ENCODE peak calls at places on chromosomes 7 and 10, in nine cellular contexts. One of them, this sample, is unnamed.
A peak's percentile ranks its signal among the peaks of the same experiment; 100 is the strongest.

GRCh38 chr7:1060315-1061080 is 16.2 kb downstream of the GPR146 start:
- DNase-seq in CD4-positive, alpha-beta T cell: no peak
- DNase-seq in PC-9: peak; percentile 18
- DNase-seq in EL: peak; percentile 6
- DNase-seq in HepG2: no peak
- DNase-seq in SW 1271: no peak
- DNase-seq in cardiac fibroblast: no peak
- DNase-seq in activated naive CD4-positive, alpha-beta T cell: no peak
- DNase-seq in D341Med: peak; percentile 69
- DNase-seq in this sample: no peak

GRCh38 chr10:25725917-25726716 is 207.9 kb upstream of the MYO3A start:
- DNase-seq in HepG2: peak; percentile 47
- DNase-seq in EL: peak; percentile 49
- DNase-seq in CD4-positive, alpha-beta T cell: no peak
- DNase-seq in PC-9: peak; percentile 11
- DNase-seq in activated naive CD4-positive, alpha-beta T cell: no peak
- DNase-seq in D341Med: peak; percentile 58
- DNase-seq in SW 1271: peak; percentile 38
- DNase-seq in cardiac fibroblast: peak; percentile 68
- DNase-seq in this sample: no peak

GRCh38 chr10:122740640-122741039 is 41.0 kb upstream of the C10orf120 start:
- DNase-seq in SW 1271: no peak
- DNase-seq in D341Med: no peak
- DNase-seq in EL: peak; percentile 4
- DNase-seq in CD4-positive, alpha-beta T cell: no peak
- DNase-seq in HepG2: no peak
- DNase-seq in activated naive CD4-positive, alpha-beta T cell: no peak
- DNase-seq in cardiac fibroblast: no peak
- DNase-seq in PC-9: no peak
- DNase-seq in this sample: no peak

GRCh38 chr7:1247527-1248041 is 14.9 kb downstream of the UNCX start:
- DNase-seq in EL: no peak
- DNase-seq in D341Med: peak; percentile 81
- DNase-seq in PC-9: no peak
- DNase-seq in activated naive CD4-positive, alpha-beta T cell: no peak
- DNase-seq in HepG2: no peak
- DNase-seq in SW 1271: no peak
- DNase-seq in CD4-positive, alpha-beta T cell: peak; percentile 22
- DNase-seq in cardiac fibroblast: no peak
- DNase-seq in this sample: no peak

GRCh38 chr10:99630439-99630838 is 10.2 kb upstream of the SLC25A28 start:
- DNase-seq in activated naive CD4-positive, alpha-beta T cell: no peak
- DNase-seq in cardiac fibroblast: peak; percentile 69
- DNase-seq in SW 1271: no peak
- DNase-seq in HepG2: peak; percentile 55
- DNase-seq in PC-9: no peak
- DNase-seq in EL: peak; percentile 56
- DNase-seq in D341Med: no peak
- DNase-seq in CD4-positive, alpha-beta T cell: no peak
- DNase-seq in this sample: no peak

GRCh38 chr7:4134631-4135030 is 547.5 kb upstream of the FOXK1 start:
- DNase-seq in D341Med: no peak
- DNase-seq in cardiac fibroblast: no peak
- DNase-seq in activated naive CD4-positive, alpha-beta T cell: no peak
- DNase-seq in PC-9: no peak
- DNase-seq in EL: no peak
- DNase-seq in SW 1271: no peak
- DNase-seq in HepG2: peak; percentile 8
- DNase-seq in CD4-positive, alpha-beta T cell: no peak
- DNase-seq in this sample: no peak

GRCh38 chr7:115249080-115249479 is 327.2 kb downstream of the MDFIC start:
- DNase-seq in activated naive CD4-positive, alpha-beta T cell: no peak
- DNase-seq in CD4-positive, alpha-beta T cell: no peak
- DNase-seq in D341Med: no peak
- DNase-seq in HepG2: no peak
- DNase-seq in EL: no peak
- DNase-seq in cardiac fibroblast: peak; percentile 18
- DNase-seq in SW 1271: peak; percentile 2
- DNase-seq in PC-9: no peak
- DNase-seq in this sample: no peak

GRCh38 chr10:34885901-34886300 is 70.8 kb upstream of the PARD3 start:
- DNase-seq in EL: peak; percentile 47
- DNase-seq in activated naive CD4-positive, alpha-beta T cell: no peak
- DNase-seq in HepG2: no peak
- DNase-seq in CD4-positive, alpha-beta T cell: no peak
- DNase-seq in PC-9: no peak
- DNase-seq in cardiac fibroblast: no peak
- DNase-seq in SW 1271: no peak
- DNase-seq in D341Med: no peak
- DNase-seq in this sample: no peak

GRCh38 chr7:117085275-117085674 is 132.0 kb downstream of the ST7 start:
- DNase-seq in activated naive CD4-positive, alpha-beta T cell: no peak
- DNase-seq in HepG2: no peak
- DNase-seq in CD4-positive, alpha-beta T cell: no peak
- DNase-seq in EL: no peak
- DNase-seq in SW 1271: no peak
- DNase-seq in D341Med: no peak
- DNase-seq in cardiac fibroblast: no peak
- DNase-seq in PC-9: no peak
- DNase-seq in this sample: no peak

GRCh38 chr7:82517059-82517458 is 73.5 kb upstream of the CACNA2D1 start:
- DNase-seq in D341Med: no peak
- DNase-seq in activated naive CD4-positive, alpha-beta T cell: no peak
- DNase-seq in PC-9: no peak
- DNase-seq in EL: no peak
- DNase-seq in SW 1271: no peak
- DNase-seq in CD4-positive, alpha-beta T cell: no peak
- DNase-seq in cardiac fibroblast: no peak
- DNase-seq in HepG2: no peak
- DNase-seq in this sample: no peak

GRCh38 chr7:30893357-30893756 is 18.3 kb upstream of the AQP1 start:
- DNase-seq in D341Med: no peak
- DNase-seq in HepG2: no peak
- DNase-seq in PC-9: no peak
- DNase-seq in CD4-positive, alpha-beta T cell: no peak
- DNase-seq in activated naive CD4-positive, alpha-beta T cell: no peak
- DNase-seq in EL: no peak
- DNase-seq in cardiac fibroblast: peak; percentile 12
- DNase-seq in SW 1271: no peak
- DNase-seq in this sample: no peak

GRCh38 chr7:39321909-39322498 is 244.2 kb upstream of the YAE1 start:
- DNase-seq in CD4-positive, alpha-beta T cell: no peak
- DNase-seq in SW 1271: no peak
- DNase-seq in HepG2: no peak
- DNase-seq in PC-9: no peak
- DNase-seq in D341Med: no peak
- DNase-seq in EL: no peak
- DNase-seq in activated naive CD4-positive, alpha-beta T cell: no peak
- DNase-seq in cardiac fibroblast: no peak
- DNase-seq in this sample: no peak

GRCh38 chr10:99966306-99966705 is 43.4 kb downstream of the DNMBP start:
- DNase-seq in SW 1271: peak; percentile 87
- DNase-seq in EL: peak; percentile 95
- DNase-seq in activated naive CD4-positive, alpha-beta T cell: no peak
- DNase-seq in HepG2: no peak
- DNase-seq in D341Med: no peak
- DNase-seq in CD4-positive, alpha-beta T cell: no peak
- DNase-seq in PC-9: peak; percentile 59
- DNase-seq in cardiac fibroblast: peak; percentile 90
- DNase-seq in this sample: no peak

GRCh38 chr10:44237364-44238034 is 147.4 kb downstream of the CXCL12 start:
- DNase-seq in cardiac fibroblast: no peak
- DNase-seq in EL: no peak
- DNase-seq in PC-9: no peak
- DNase-seq in SW 1271: no peak
- DNase-seq in HepG2: no peak
- DNase-seq in D341Med: no peak
- DNase-seq in CD4-positive, alpha-beta T cell: no peak
- DNase-seq in activated naive CD4-positive, alpha-beta T cell: no peak
- DNase-seq in this sample: no peak

GRCh38 chr10:31745612-31746376 is 182.8 kb downstream of the ARHGAP12 start:
- DNase-seq in activated naive CD4-positive, alpha-beta T cell: no peak
- DNase-seq in HepG2: peak; percentile 10
- DNase-seq in D341Med: no peak
- DNase-seq in EL: peak; percentile 91
- DNase-seq in CD4-positive, alpha-beta T cell: no peak
- DNase-seq in SW 1271: peak; percentile 97
- DNase-seq in PC-9: no peak
- DNase-seq in cardiac fibroblast: peak; percentile 96
- DNase-seq in this sample: no peak

GRCh38 chr7:124930173-124930623 is 573 bp upstream of the POT1 start:
- DNase-seq in EL: no peak
- DNase-seq in activated naive CD4-positive, alpha-beta T cell: no peak
- DNase-seq in HepG2: no peak
- DNase-seq in PC-9: no peak
- DNase-seq in SW 1271: no peak
- DNase-seq in cardiac fibroblast: no peak
- DNase-seq in D341Med: no peak
- DNase-seq in CD4-positive, alpha-beta T cell: no peak
- DNase-seq in this sample: no peak